ENCODE peak calls at places on chromosomes 12 and 14, in six cellular contexts. N is HCEC 1CT; L is cardiac muscle cell; J is activated CD4-positive, CD25-positive, alpha-beta regulatory T cell treated with anti-CD3 and anti-CD28 coated beads, Interleukin-2, amount 50 U/mL, for 72 hours; I is D341Med; E is Panc1. F is an unnamed sample.

GRCh38 chr14:64763801-64764511 is 59.7 kb downstream of the PLEKHG3 start:
- DNase-seq in N (peak), L (no peak), J (no peak), I (no peak), E (no peak), F (no peak)

GRCh38 chr12:57810450-57810849 is 8.1 kb downstream of the AVIL start:
- DNase-seq in N (peak), L (no peak), J (no peak), I (no peak), E (no peak), F (no peak)

GRCh38 chr12:122646568-122647220 is 56.5 kb downstream of the HCAR2 start:
- DNase-seq in N (peak), L (no peak), J (peak), I (no peak), E (no peak), F (no peak)

GRCh38 chr14:24317141-24317927 is 6.0 kb downstream of the LTB4R start:
- DNase-seq in N (peak), L (no peak), J (no peak), I (no peak), E (no peak), F (no peak)

GRCh38 chr12:109153711-109154434 is 37.5 kb downstream of the ACACB start:
- DNase-seq in N (no peak), L (peak), J (no peak), I (no peak), E (no peak), F (peak)

GRCh38 chr12:111580119-111580425 is 19.0 kb downstream of the ATXN2 start:
- DNase-seq in N (no peak), L (no peak), J (no peak), I (no peak), E (no peak), F (no peak)

GRCh38 chr12:106760184-106760531 is 14.3 kb upstream of the RIC8B start:
- DNase-seq in N (no peak), L (peak), J (no peak), I (no peak), E (no peak), F (peak)

GRCh38 chr12:52903285-52903854 is 1.5 kb downstream of the KRT8 start:
- DNase-seq in N (no peak), L (peak), J (no peak), I (no peak), E (no peak), F (peak)

GRCh38 chr12:98594050-98594853 is 766 bp downstream of the SLC25A3 start:
- DNase-seq in N (peak), L (peak), J (no peak), I (peak), E (no peak), F (peak)

GRCh38 chr14:76968621-76969063 is 59.9 kb downstream of the IRF2BPL start:
- DNase-seq in N (no peak), L (no peak), J (no peak), I (no peak), E (no peak), F (no peak)

GRCh38 chr12:27505771-27506170 is 18.2 kb upstream of the PPFIBP1 start:
- DNase-seq in N (no peak), L (no peak), J (no peak), I (no peak), E (no peak), F (no peak)

GRCh38 chr12:124369055-124369900 is 74.4 kb downstream of the RFLNA start:
- DNase-seq in N (peak), L (no peak), J (no peak), I (no peak), E (no peak), F (no peak)

F was measured in HAP-1.